ENCODE peak calls at places on chromosomes 11 and 22, in six cellular contexts. T is transverse colon; S is uterus; W is body of pancreas; Q is CD8-positive, alpha-beta memory T cell; I is CD4-positive, CD25-positive, alpha-beta regulatory T cell. A is an unnamed sample.

GRCh38 chr22:21866821-21867527 is 471 bp downstream of the MAPK1 start:
- DNase-seq in T (peak; percentile 35), S (peak; percentile 22), W (peak; percentile 50), Q (peak; percentile 14), I (peak; percentile 31), A (no peak)

GRCh38 chr22:43481528-43482309 is 69.9 kb downstream of the MPPED1 start:
- DNase-seq in T (no peak), S (no peak), W (no peak), Q (no peak), I (peak; percentile 1), A (no peak)

GRCh38 chr11:78834886-78835285 is 260.2 kb upstream of the NARS2 start:
- DNase-seq in T (no peak), S (no peak), W (no peak), Q (no peak), I (no peak), A (no peak)

GRCh38 chr11:94838027-94838610 is 70.0 kb downstream of the AMOTL1 start:
- DNase-seq in T (no peak), S (no peak), W (no peak), Q (no peak), I (no peak), A (no peak)

GRCh38 chr11:57546869-57547518 is 9.6 kb downstream of the SMTNL1 start:
- DNase-seq in T (no peak), S (no peak), W (no peak), Q (no peak), I (no peak), A (no peak)

GRCh38 chr11:101509911-101510310 is 73.9 kb downstream of the TRPC6 start:
- DNase-seq in T (no peak), S (no peak), W (no peak), Q (no peak), I (no peak), A (no peak)

GRCh38 chr11:33064033-33064825 is 24.9 kb downstream of the TCP11L1 start:
- DNase-seq in T (no peak), S (no peak), W (no peak), Q (no peak), I (no peak), A (no peak)

GRCh38 chr22:40714514-40714966 is 35.3 kb downstream of the MCHR1 start:
- DNase-seq in T (no peak), S (no peak), W (peak; percentile 14), Q (no peak), I (no peak), A (no peak)

GRCh38 chr11:114074546-114075342 is 15.2 kb downstream of the ZBTB16 start:
- DNase-seq in T (no peak), S (no peak), W (no peak), Q (no peak), I (no peak), A (peak; percentile 64)

GRCh38 chr22:31238057-31238456 is 26.0 kb downstream of the LIMK2 start:
- DNase-seq in T (no peak), S (no peak), W (no peak), Q (no peak), I (no peak), A (no peak)

GRCh38 chr11:131033151-131033651 is 116.9 kb upstream of the SNX19 start:
- DNase-seq in T (no peak), S (no peak), W (no peak), Q (no peak), I (no peak), A (no peak)

GRCh38 chr22:36026741-36027140 is 1.9 kb downstream of the RBFOX2 start:
- DNase-seq in T (no peak), S (no peak), W (no peak), Q (no peak), I (no peak), A (no peak)

GRCh38 chr11:911031-911889 is 650 bp upstream of the CHID1 start:
- DNase-seq in T (peak; percentile 47), S (peak; percentile 58), W (peak; percentile 48), Q (no peak), I (no peak), A (no peak)

GRCh38 chr11:114440121-114440860 is 1.0 kb downstream of the REXO2 start:
- DNase-seq in T (no peak), S (no peak), W (no peak), Q (no peak), I (no peak), A (no peak)

GRCh38 chr11:63622318-63622717 is 8.1 kb upstream of the PLAAT3 start:
- DNase-seq in T (no peak), S (no peak), W (peak; percentile 51), Q (no peak), I (no peak), A (no peak)

GRCh38 chr22:46351131-46351735 is 15.7 kb downstream of the TRMU start:
- DNase-seq in T (no peak), S (no peak), W (no peak), Q (no peak), I (no peak), A (peak; percentile 46)
- H3K27ac ChIP-seq in T (no peak overlapping the region), S (no peak overlapping the region), W (peak overlapping the region; percentile 69), Q (no peak overlapping the region), I (no peak overlapping the region), A (no peak overlapping the region)

GRCh38 chr11:117390743-117391142 is 63.1 kb downstream of the CEP164 start:
- DNase-seq in T (no peak), S (no peak), W (no peak), Q (no peak), I (no peak), A (no peak)

GRCh38 chr11:117387992-117388765 is 60.5 kb downstream of the CEP164 start:
- DNase-seq in T (no peak), S (no peak), W (no peak), Q (no peak), I (no peak), A (no peak)

GRCh38 chr11:117392979-117393378 is 65.3 kb downstream of the CEP164 start:
- DNase-seq in T (no peak), S (no peak), W (no peak), Q (no peak), I (no peak), A (no peak)

GRCh38 chr11:117392001-117392690 is 64.5 kb downstream of the CEP164 start:
- DNase-seq in T (no peak), S (no peak), W (no peak), Q (no peak), I (no peak), A (no peak)

DNA sequence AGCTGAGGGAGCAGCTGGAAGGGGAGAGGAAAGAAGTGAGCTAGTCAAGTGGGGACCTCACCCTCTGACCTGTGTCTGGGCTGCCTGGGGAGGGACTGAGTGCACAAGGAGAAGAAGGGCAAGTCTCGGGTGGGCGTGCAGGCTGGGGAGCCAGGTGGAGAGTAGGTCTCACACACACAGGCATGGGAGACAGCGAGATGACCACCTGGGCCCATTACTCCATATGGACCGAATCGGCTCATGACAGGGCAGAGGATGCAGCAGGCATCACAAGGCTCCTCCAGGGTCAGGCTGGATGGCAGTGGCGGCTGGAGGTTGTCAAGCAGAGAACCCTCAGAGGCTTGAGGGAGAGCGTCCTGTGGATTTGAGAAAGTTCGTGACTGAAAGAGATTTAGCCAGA is 63.5 kb downstream of the CEP164 start:
- DNase-seq in T (no peak), S (no peak), W (no peak), Q (no peak), I (no peak), A (no peak)
- H3K27ac ChIP-seq in T (no peak overlapping the region), S (no peak overlapping the region), W (no peak overlapping the region), Q (no peak overlapping the region), I (no peak overlapping the region), A (no peak overlapping the region)

GRCh38 chr22:39238124-39238466 is 6.7 kb downstream of the PDGFB start:
- DNase-seq in T (no peak), S (no peak), W (no peak), Q (no peak), I (no peak), A (no peak)

GRCh38 chr22:39237276-39238123 is 7.3 kb downstream of the PDGFB start:
- DNase-seq in T (no peak), S (no peak), W (no peak), Q (no peak), I (no peak), A (no peak)

GRCh38 chr22:39238561-39238960 is 6.2 kb downstream of the PDGFB start:
- DNase-seq in T (no peak), S (no peak), W (no peak), Q (no peak), I (no peak), A (no peak)

GRCh38 chr22:39234867-39235687 is 9.7 kb downstream of the PDGFB start:
- DNase-seq in T (peak; percentile 63), S (no peak), W (peak; percentile 81), Q (no peak), I (no peak), A (peak; percentile 87)

DNA sequence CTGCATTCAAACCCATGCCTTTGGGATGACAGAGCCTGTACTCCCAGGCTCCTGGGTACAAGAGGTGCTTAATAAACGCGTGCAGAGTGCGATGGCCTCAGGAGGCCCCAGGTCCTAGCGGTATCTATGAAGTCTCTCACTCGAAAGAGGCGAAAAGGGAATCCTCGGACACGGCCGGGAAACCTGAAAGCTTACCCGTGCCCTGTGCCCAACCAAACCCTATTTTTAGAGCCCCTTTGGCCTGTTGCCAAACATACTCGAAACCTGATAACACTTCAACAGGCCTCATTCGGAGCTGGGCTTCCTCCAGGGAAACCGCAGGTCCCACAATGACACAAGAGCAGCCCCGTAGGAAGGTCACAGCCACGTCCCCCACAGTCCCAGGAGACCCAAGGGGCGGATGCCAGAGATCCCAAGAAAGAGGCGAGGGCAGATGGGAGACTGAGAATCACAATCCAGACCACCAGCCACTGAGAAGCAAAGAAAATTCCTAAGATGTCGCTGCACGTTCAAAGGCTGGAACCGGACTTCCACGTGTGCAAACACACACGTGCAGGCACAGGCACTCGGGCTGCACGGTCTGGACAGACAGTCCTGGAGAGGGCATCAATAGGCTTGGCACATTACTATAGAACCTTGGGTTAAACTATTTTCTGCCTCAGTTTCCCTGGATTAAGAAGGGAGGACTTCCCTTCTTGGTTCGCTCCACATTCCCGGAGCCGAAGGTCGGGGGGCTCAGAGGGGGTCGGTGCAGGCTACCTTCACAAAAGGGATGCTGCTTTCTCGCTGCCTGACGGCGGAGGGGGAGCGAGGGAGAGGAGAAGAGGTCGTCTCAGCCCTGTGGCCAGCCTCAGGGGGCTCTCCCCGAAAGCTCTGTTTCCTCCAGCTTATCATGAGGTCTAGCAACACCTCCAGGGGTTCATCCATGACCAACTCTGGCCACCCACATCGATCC is 8.2 kb downstream of the PDGFB start:
- DNase-seq in T (peak; percentile 45), S (no peak), W (peak; percentile 56), Q (peak; percentile 78), I (no peak), A (no peak)
- H3K27ac ChIP-seq in T (peak overlapping the region; percentile 75), S (peak overlapping the region; percentile 16), W (peak overlapping the region; percentile 3), Q (no peak overlapping the region), I (no peak overlapping the region), A (peak overlapping the region; percentile 84)

DNA sequence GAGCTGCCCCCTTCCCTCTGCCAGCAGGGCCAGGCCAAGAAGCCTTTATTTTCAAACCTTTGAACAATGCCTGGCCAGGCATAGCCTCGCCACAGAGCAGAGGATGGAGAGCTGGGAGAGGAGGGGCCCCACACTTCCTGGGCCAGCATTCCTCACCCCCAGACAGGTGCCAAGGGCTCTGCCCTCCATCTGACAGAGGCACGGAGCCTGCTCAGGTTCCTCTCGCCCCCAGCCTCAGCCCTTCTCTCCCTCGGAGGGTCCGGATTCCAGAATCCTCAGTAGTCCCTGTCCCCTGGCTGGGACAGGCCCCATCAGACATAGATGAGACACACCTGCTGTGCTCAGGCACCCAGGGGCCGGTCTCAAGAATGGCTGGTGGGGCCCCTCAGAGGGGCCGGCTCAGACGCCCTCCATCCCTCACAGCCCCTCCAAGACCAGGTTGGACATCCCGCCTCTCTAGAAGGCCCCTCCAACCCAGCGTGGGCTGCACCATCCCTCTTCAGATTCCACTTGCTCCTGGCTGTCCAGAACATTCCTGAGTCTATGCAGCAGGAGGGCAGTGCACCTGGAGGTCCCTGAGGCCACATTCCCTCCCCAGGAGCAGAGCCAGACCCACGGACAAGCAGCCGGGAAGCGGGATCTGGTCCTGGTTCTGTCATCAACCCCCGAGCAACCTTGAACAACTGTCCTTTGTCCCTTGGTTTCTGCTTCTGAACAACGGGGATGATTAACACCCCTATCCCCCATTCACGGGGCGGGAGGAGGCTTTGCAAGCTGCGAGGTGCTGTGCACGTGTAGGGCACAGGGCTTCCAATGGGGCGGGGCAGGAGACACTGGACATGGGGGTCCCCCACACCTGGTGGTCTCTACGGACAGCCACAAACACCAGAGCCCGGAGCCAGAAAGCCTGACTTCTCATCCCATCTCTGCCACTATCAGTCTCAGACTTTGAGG is 13.0 kb upstream of the PDGFB start:
- DNase-seq in T (no peak), S (no peak), W (no peak), Q (no peak), I (no peak), A (no peak)
- H3K27ac ChIP-seq in T (no peak overlapping the region), S (peak overlapping the region; percentile 7), W (no peak overlapping the region), Q (no peak overlapping the region), I (no peak overlapping the region), A (no peak overlapping the region)

A was measured in upper lobe of left lung.